ENCODE peak calls at places on chromosomes 12 and 14, in four cellular contexts. F, V, G and L are unnamed samples.
A peak's percentile ranks its signal among the peaks of the same experiment; 100 is the strongest.

GRCh38 chr14:94599656-94600004 is 12.6 kb upstream of the SERPINA3 start:
- DNase-seq in G (no peak), F (no peak), V (no peak), L (no peak)

GRCh38 chr12:46675736-46676135 is 150.1 kb downstream of the SLC38A4 start:
- DNase-seq in G (peak; percentile 46), V (no peak), F (peak; percentile 30), L (peak; percentile 27)

GRCh38 chr14:68513838-68514610 is 278.8 kb downstream of the ZFP36L1 start:
- DNase-seq in G (no peak), F (no peak), V (peak; percentile 92), L (no peak)

GRCh38 chr14:75317148-75317547 is 38.5 kb downstream of the FOS start:
- DNase-seq in F (no peak), G (no peak), V (no peak), L (no peak)

GRCh38 chr12:98894412-98895085 is 249.5 kb downstream of the APAF1 start:
- DNase-seq in G (no peak), F (no peak), V (no peak), L (peak; percentile 44)

GRCh38 chr14:47917344-47917954 is 242.0 kb upstream of the MDGA2 start:
- DNase-seq in V (no peak), G (peak; percentile 4), F (peak; percentile 9), L (peak; percentile 10)

GRCh38 chr14:48391661-48392060 is 716.3 kb upstream of the MDGA2 start:
- DNase-seq in V (no peak), G (no peak), F (no peak), L (no peak)

GRCh38 chr12:52160200-52160599 is 31.6 kb downstream of the KRT80 start:
- DNase-seq in F (no peak), G (no peak), V (no peak), L (no peak)

GRCh38 chr14:20350860-20351259 is 7.4 kb downstream of the PARP2 start:
- DNase-seq in G (no peak), F (no peak), V (no peak), L (no peak)

GRCh38 chr12:5251786-5252185 is 180.1 kb upstream of the NTF3 start:
- DNase-seq in V (no peak), G (no peak), F (no peak), L (no peak)
- TF ChIP-seq TARDBP in V (no peak), G (no peak), F (no peak), L (no peak)

GRCh38 chr14:91872517-91873470 is 5.5 kb upstream of the TC2N start:
- DNase-seq in G (no peak), V (no peak), F (no peak), L (no peak)
- TF ChIP-seq TARDBP in G (no peak), V (no peak), F (no peak), L (no peak)

DNA sequence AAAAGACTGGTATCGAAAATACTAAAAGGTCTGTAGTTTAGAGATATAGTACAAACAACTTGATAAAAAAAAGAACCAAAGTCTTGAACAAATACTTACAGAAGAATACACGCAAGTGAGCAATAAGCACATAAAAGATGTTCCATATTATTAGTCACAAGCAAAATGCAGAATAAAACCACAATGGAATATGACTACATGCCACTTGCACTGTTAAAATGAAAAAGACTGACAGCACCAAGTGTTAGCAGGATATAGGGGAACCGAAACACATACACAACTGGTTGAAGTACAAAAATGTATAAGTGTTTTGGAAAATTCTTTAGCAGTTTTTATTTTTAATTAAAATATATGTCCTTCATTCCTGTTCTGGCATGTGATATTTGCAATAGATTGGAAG is 3.6 kb downstream of the CLEC2A start:
- DNase-seq in V (no peak), G (no peak), F (no peak), L (no peak)
- TF ChIP-seq TARDBP in V (no peak), G (no peak), F (no peak), L (no peak)

GRCh38 chr14:61569783-61570182 is 125.5 kb upstream of the HIF1A start:
- DNase-seq in V (no peak), F (peak; percentile 60), G (no peak), L (no peak)
- TF ChIP-seq TARDBP in V (no peak), F (no peak), G (no peak), L (no peak)

DNA sequence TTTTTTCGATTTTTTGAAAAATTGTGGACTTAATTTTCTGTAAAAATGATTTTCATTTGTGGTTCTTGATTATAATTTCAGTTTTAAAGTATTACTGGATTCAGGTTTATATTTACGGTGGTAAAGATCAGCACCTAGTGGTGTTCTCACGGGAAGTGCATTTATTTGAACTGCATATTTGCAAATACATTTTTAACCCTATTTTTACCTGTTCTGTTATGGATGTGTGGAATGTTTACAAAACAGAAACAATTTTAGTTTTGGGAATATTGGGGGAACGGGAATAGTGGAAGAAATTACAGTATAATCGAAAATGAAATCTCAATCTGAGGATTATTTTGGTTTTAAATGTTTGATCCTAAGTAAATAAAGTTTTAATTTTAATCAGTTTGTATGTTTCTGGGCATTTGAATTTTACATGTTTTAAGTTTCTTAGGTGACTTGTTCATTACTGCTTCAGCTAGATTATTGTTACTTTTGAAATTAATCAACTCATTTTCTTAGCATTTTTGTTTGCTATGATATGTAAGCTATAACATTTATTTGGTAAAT is 805 bp downstream of the ATF7IP start:
- DNase-seq in V (no peak), F (peak; percentile 28), G (peak; percentile 27), L (no peak)
- TF ChIP-seq TARDBP in V (no peak), F (no peak), G (no peak), L (no peak)

GRCh38 chr12:111209779-111210178 is 159.1 kb downstream of the PHETA1 start:
- DNase-seq in G (no peak), V (no peak), F (no peak), L (no peak)
- TF ChIP-seq TARDBP in G (no peak), V (no peak), F (no peak), L (no peak)